ENCODE peak calls at places on chromosomes 1 and 21, in six cellular contexts. O is CD8-positive, alpha-beta T cell; W is RWPE2; M is fibroblast of lung; G is caudate nucleus; E is tibial artery. T is an unnamed sample.

GRCh38 chr1:24970926-24971530 is 41.0 kb upstream of the RUNX3 start:
- DNase-seq in O (no peak), M (no peak), E (no peak), W (no peak), G (no peak), T (no peak)

GRCh38 chr1:10504259-10504658 is 29.5 kb downstream of the PEX14 start:
- DNase-seq in O (no peak), M (no peak), W (no peak), E (no peak), G (no peak), T (no peak)

GRCh38 chr1:211479624-211480023 is 12.3 kb downstream of the RD3 start:
- DNase-seq in G (no peak), W (no peak), E (no peak), M (no peak), O (no peak), T (no peak)

GRCh38 chr1:53732912-53733317 is 6.0 kb downstream of the GLIS1 start:
- DNase-seq in E (no peak), M (peak), W (no peak), G (no peak), O (no peak), T (no peak)

GRCh38 chr1:56424744-56425493 is 154.4 kb downstream of the PLPP3 start:
- DNase-seq in G (no peak), E (peak), M (peak), O (no peak), W (no peak), T (no peak)

GRCh38 chr1:151311589-151312331 is 15.5 kb downstream of the PI4KB start:
- DNase-seq in G (peak), M (peak), E (peak), W (peak), O (peak), T (peak)

GRCh38 chr1:184022651-184023050 is 14.9 kb downstream of the COLGALT2 start:
- DNase-seq in O (no peak), G (no peak), W (no peak), E (no peak), M (peak), T (no peak)

GRCh38 chr1:91427741-91428140 is 23.1 kb upstream of the HFM1 start:
- DNase-seq in G (no peak), W (peak), O (no peak), M (no peak), E (no peak), T (no peak)

GRCh38 chr1:200290010-200290685 is 119.7 kb downstream of the ZNF281 start:
- DNase-seq in W (no peak), O (no peak), E (no peak), M (no peak), G (no peak), T (no peak)

GRCh38 chr1:42179275-42179674 is 14.7 kb upstream of the GUCA2A start:
- DNase-seq in M (peak), E (no peak), W (no peak), O (no peak), G (no peak), T (no peak)

GRCh38 chr1:107976431-107977215 is 11.6 kb upstream of the VAV3 start:
- DNase-seq in G (no peak), O (no peak), M (no peak), E (no peak), W (no peak), T (no peak)

GRCh38 chr1:71428029-71428428 is 347.2 kb upstream of the ZRANB2 start:
- DNase-seq in M (no peak), E (no peak), W (no peak), O (no peak), G (no peak), T (no peak)

GRCh38 chr1:110628356-110629105 is 22.4 kb upstream of the KCNA2 start:
- DNase-seq in W (no peak), G (no peak), O (no peak), E (no peak), M (no peak), T (peak)

GRCh38 chr1:157101196-157101595 is 1.6 kb upstream of the ETV3L start:
- DNase-seq in G (no peak), W (no peak), E (peak), M (no peak), O (no peak), T (no peak)

GRCh38 chr1:95742591-95743089 is 508.6 kb downstream of the RWDD3 start:
- DNase-seq in W (peak), E (no peak), M (no peak), O (no peak), G (no peak), T (no peak)

GRCh38 chr1:160830321-160831153 is 32.1 kb downstream of the CD244 start:
- DNase-seq in O (peak), G (no peak), W (no peak), M (no peak), E (no peak), T (peak)

GRCh38 chr1:160829766-160830165 is 32.9 kb downstream of the CD244 start:
- DNase-seq in E (no peak), G (no peak), W (no peak), O (no peak), M (no peak), T (peak)

GRCh38 chr1:160826546-160826945 is 30.6 kb downstream of the LY9 start:
- DNase-seq in W (no peak), E (no peak), M (no peak), G (no peak), O (no peak), T (no peak)

GRCh38 chr1:160821627-160822026 is 25.7 kb downstream of the LY9 start:
- DNase-seq in W (no peak), O (no peak), E (no peak), G (no peak), M (no peak), T (no peak)

DNA sequence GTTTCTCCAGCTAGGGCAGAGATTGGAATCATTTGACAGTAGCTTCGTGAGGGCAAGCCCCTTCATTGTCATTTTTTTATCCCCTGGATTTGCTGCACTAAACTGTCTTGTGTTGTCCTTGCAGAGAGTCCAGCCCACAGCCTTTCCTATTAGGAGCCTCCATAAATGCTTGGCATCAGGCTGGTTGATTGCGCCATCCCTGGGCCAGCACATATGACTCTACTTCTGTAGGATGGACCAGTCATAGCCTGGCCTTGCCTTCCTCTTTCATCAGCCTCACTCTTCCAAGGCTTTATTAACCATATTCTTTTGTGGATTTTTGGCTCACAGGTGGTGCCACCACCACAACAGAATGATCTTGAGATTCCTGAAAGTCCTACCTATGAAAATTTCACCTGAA is 31.4 kb downstream of the LY9 start:
- DNase-seq in W (no peak), O (no peak), M (peak), E (no peak), G (no peak), T (peak)
- H3K27ac ChIP-seq in W (no peak), O (no peak), M (no peak), E (no peak), G (no peak), T (no peak)

DNA sequence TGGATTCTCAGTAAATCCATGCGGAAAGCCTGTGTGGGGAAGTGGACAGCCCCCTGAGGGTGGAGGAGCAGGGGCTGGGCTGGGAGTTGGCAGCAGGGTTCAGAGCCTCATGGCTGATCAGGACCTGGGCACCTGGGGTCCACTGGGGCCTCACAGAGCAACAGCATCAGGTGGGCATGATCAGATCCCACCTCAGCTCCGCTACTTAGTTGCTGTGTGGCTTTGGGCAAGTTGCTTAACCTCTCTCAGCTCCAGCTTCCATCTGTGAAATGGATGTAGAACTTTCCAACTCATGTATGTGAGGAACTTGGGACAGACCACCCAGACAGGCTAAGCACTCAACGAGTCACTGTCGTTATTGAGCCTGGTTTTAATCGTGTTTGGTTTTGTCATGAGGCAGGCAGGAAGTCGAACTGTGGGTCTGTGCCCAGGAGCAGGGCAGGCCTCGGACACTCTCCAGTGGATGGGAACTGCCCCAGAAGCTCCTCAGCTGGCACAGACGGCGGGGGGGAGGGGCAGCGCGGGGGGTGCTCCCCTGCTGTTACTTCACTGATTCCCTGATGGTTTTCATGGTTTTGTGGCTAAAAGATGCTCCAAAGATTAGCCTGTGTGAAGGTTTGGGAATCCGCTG is 155.8 kb upstream of the TMEM51 start:
- DNase-seq in O (no peak), E (no peak), W (no peak), G (no peak), M (no peak), T (no peak)
- H3K27ac ChIP-seq in O (no peak), E (no peak), W (no peak), G (no peak), M (no peak), T (no peak)

GRCh38 chr1:100265562-100265930 is 470 bp upstream of the RTCA start:
- DNase-seq in E (no peak), O (peak), G (no peak), M (no peak), W (no peak), T (no peak)

GRCh38 chr1:100265931-100266830 is at the start of gene RTCA:
- DNase-seq in G (peak), E (peak), O (peak), M (peak), W (peak), T (peak)

GRCh38 chr1:100267284-100267683 is 1.3 kb downstream of the RTCA start:
- DNase-seq in E (no peak), O (no peak), G (no peak), M (no peak), W (no peak), T (no peak)

DNA sequence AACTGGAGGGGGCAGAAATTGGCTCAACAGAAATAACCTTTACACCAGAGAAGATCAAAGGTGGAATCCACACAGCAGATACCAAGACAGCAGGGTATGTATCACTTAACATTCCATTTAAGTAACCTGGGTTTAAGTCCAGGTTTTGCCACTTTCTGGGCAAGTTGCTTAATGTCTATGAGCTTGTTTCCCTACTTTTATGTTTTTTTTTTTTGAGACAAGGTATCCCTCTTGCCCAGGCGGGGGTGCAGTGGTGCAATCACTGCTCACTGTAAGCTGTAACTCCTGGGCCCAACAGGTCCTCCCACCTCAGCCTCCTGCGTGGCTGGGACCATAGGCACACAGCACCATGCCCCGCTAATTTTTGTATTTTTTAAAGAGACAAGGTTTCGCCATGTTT is 2.2 kb downstream of the RTCA start:
- DNase-seq in G (no peak), O (no peak), W (no peak), E (no peak), M (no peak), T (no peak)
- H3K27ac ChIP-seq in G (no peak), O (no peak), W (no peak), E (no peak), M (no peak), T (no peak)

DNA sequence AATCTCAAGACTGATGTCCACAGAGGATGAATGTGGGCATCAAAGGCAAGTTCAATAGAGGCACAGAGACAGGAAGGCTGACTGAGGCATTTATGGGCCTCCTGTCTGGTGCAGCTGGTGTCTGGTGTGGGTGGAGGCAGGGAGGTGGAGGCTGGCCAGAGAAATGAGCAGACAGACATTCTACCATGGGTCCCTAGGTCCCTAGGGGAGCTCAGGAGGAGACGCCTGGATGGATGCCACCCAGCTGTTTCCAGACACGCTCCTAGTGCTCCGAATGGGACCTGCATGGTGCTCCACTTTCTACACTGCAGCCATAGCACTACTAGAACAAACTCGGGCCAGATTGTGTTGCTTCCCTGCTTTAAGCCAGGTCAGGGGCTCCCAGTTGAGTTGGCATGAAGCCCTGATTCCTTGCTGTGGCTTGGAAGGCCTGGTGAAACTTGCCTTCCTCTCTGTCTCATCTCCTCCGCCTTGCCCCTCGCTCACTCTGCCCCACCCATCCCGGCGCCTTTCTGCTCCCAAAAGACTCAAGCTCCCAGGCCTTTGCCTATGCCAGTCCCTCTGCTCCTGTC is 25.3 kb downstream of the PADI2 start:
- DNase-seq in G (no peak), W (no peak), O (no peak), E (no peak), M (no peak), T (no peak)
- H3K27ac ChIP-seq in G (peak), W (no peak), O (no peak), E (no peak), M (no peak), T (no peak)

DNA sequence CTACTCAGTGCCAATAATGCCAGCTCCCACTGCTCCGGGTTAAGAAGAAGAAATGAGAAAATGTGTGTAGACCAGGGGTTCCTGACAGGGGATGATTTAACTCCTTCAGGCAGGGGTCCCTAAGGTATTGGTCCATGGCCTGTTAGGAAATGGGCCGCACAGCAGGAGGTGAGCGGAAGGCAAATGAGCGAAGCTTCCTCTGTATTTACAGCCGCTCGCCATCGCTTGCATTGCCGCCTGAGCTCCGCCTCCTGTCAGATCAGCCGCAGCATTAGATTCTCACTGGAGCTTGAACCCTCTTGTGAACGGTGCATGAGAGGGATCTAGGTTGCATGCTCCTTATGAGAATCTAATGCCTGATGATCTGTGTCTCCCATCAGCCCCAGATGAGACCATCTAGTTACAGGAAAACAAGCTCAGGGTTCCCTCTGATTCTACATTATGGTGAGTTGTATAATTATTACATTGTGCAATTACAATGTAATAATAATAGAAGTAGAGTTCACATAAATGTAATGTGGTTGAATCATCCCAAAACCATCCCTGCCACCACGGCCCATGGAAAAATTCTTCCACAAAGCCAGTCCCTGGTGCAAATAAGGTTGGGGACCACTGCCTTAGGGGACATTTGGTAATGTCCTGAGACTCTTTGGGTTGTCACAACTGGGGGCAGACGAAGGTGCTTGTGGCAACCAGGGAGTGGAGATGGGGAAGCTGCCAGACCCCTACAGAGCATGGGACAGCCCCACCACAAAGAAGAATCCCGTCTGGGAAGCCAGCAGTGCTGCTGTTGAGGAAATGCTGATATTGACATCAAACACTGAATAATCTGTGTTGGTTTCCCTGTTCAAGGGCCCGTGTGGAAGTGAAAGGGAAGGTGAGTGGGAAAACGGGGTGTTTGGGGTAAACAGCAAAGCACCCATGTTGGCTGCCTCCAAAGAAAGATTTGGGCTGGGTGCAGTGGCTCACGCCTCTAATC is 60.8 kb downstream of the DHRS3 start:
- DNase-seq in E (peak), W (peak), G (no peak), O (no peak), M (no peak), T (peak)
- H3K27ac ChIP-seq in E (peak), W (no peak), G (peak), O (no peak), M (peak), T (peak)

GRCh38 chr21:33685613-33686197 is 43.4 kb downstream of the ITSN1 start:
- DNase-seq in M (peak), E (no peak), W (no peak), G (no peak), O (no peak), T (no peak)

GRCh38 chr21:33687634-33688033 is 45.3 kb downstream of the ITSN1 start:
- DNase-seq in E (no peak), M (no peak), O (no peak), G (no peak), W (no peak), T (no peak)

GRCh38 chr21:33688343-33688742 is 46.0 kb downstream of the ITSN1 start:
- DNase-seq in W (no peak), G (no peak), E (no peak), M (no peak), O (no peak), T (no peak)

GRCh38 chr21:33684923-33685560 is 42.7 kb downstream of the ITSN1 start:
- DNase-seq in G (no peak), O (no peak), M (no peak), E (no peak), W (no peak), T (no peak)

DNA sequence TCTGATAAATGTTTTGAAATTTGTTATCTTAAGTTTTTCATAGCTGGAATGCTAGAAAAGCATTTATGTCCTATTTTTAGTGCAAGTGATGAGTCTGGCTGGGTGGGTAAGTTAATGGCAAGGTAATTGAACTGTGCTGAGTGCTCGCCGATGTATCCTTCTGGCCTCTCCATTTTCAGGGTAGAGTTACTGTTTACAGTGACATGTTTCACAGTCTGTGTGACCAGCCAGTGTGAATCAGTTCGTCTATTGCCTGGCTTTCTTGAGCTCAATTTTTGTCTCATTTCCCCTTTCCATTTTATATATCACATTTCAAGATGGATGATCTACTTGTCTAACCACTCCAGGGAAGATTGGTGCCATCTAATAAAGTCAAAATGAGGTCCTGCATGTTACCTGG is 44.1 kb downstream of the ITSN1 start:
- DNase-seq in O (no peak), E (no peak), G (no peak), W (no peak), M (no peak), T (no peak)
- H3K27ac ChIP-seq in O (no peak), E (peak), G (no peak), W (peak), M (no peak), T (no peak)

DNA sequence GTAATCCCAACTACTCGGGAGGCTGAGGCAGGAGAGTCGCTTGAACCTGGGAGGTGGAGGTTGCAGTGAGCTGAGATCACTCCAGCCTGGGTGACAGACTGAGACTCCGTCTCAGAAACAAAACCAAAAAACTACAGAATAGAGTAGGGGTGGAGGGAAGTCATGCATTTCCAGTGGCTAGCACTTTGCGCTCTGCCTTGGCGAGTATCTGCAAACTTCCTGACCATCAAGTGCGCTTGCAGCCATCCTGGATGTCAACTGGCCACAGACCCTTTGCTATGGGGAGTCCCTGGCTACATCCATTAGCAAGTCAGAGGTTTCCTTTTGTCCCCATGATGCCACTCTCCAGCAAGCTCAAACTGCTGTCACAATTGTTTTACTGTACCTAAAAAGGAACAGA is 42.3 kb downstream of the VPS26C start:
- DNase-seq in E (no peak), G (no peak), M (no peak), O (no peak), W (no peak), T (no peak)
- H3K27ac ChIP-seq in E (no peak), G (no peak), M (no peak), O (peak), W (no peak), T (no peak)

GRCh38 chr1:51623025-51623424 is 6.1 kb downstream of the OSBPL9 start:
- DNase-seq in M (no peak), W (no peak), O (no peak), E (no peak), G (no peak), T (no peak)
- H3K27ac ChIP-seq in M (no peak), W (peak), O (no peak), E (peak), G (no peak), T (peak)

GRCh38 chr1:212749924-212750535 is 41.5 kb downstream of the NSL1 start:
- DNase-seq in M (peak), O (no peak), W (no peak), E (no peak), G (no peak), T (no peak)
- H3K27ac ChIP-seq in M (peak), O (no peak), W (no peak), E (no peak), G (no peak), T (no peak)